ENCODE peak calls at places on chromosomes 7 and 10, in seven cellular contexts. One of them, this sample, is unnamed.

GRCh38 chr10:123891147-123892011 is at the start of gene CPXM2:
- DNase-seq in NB4: no peak
- DNase-seq in body of pancreas: no peak
- DNase-seq in upper lobe of left lung: peak
- DNase-seq in adrenal gland: no peak
- DNase-seq in HCT116: no peak
- DNase-seq in IMR-90: no peak
- DNase-seq in this sample: no peak

GRCh38 chr7:93890041-93890463 is 501 bp downstream of the TFPI2 start:
- DNase-seq in HCT116: no peak
- DNase-seq in IMR-90: peak
- DNase-seq in upper lobe of left lung: peak
- DNase-seq in NB4: no peak
- DNase-seq in adrenal gland: no peak
- DNase-seq in body of pancreas: peak
- DNase-seq in this sample: peak

GRCh38 chr10:31896972-31897384 is 31.7 kb downstream of the ARHGAP12 start:
- DNase-seq in upper lobe of left lung: no peak
- DNase-seq in adrenal gland: no peak
- DNase-seq in IMR-90: peak
- DNase-seq in NB4: no peak
- DNase-seq in HCT116: peak
- DNase-seq in body of pancreas: no peak
- DNase-seq in this sample: no peak

GRCh38 chr10:1874533-1874932 is 137.2 kb upstream of the ADARB2 start:
- DNase-seq in IMR-90: no peak
- DNase-seq in NB4: no peak
- DNase-seq in upper lobe of left lung: peak
- DNase-seq in body of pancreas: no peak
- DNase-seq in HCT116: no peak
- DNase-seq in adrenal gland: no peak
- DNase-seq in this sample: no peak

GRCh38 chr7:123120286-123120685 is 79.5 kb downstream of the SLC13A1 start:
- DNase-seq in HCT116: no peak
- DNase-seq in NB4: no peak
- DNase-seq in IMR-90: no peak
- DNase-seq in upper lobe of left lung: no peak
- DNase-seq in body of pancreas: no peak
- DNase-seq in adrenal gland: no peak
- DNase-seq in this sample: no peak

GRCh38 chr10:51343391-51343790 is 269.1 kb downstream of the PRKG1 start:
- DNase-seq in IMR-90: no peak
- DNase-seq in body of pancreas: no peak
- DNase-seq in adrenal gland: no peak
- DNase-seq in HCT116: no peak
- DNase-seq in NB4: no peak
- DNase-seq in upper lobe of left lung: no peak
- DNase-seq in this sample: no peak

GRCh38 chr7:30800785-30801252 is 29.6 kb downstream of the MINDY4 start:
- DNase-seq in body of pancreas: peak
- DNase-seq in IMR-90: peak
- DNase-seq in upper lobe of left lung: no peak
- DNase-seq in NB4: peak
- DNase-seq in HCT116: peak
- DNase-seq in adrenal gland: peak
- DNase-seq in this sample: peak

GRCh38 chr7:45874408-45875131 is 1.7 kb upstream of the CCDC201 start:
- DNase-seq in adrenal gland: no peak
- DNase-seq in HCT116: no peak
- DNase-seq in upper lobe of left lung: no peak
- DNase-seq in IMR-90: peak
- DNase-seq in body of pancreas: no peak
- DNase-seq in NB4: no peak
- DNase-seq in this sample: no peak

GRCh38 chr10:4372601-4373000 is 453.4 kb upstream of the AKR1E2 start:
- DNase-seq in body of pancreas: no peak
- DNase-seq in NB4: no peak
- DNase-seq in upper lobe of left lung: no peak
- DNase-seq in IMR-90: peak
- DNase-seq in HCT116: no peak
- DNase-seq in adrenal gland: no peak
- DNase-seq in this sample: no peak

GRCh38 chr10:104582604-104582951 is 58.5 kb upstream of the SORCS3 start:
- DNase-seq in adrenal gland: no peak
- DNase-seq in body of pancreas: no peak
- DNase-seq in upper lobe of left lung: no peak
- DNase-seq in IMR-90: no peak
- DNase-seq in HCT116: no peak
- DNase-seq in NB4: no peak
- DNase-seq in this sample: no peak

GRCh38 chr7:106329971-106330733 is 45.4 kb upstream of the NAMPT start:
- DNase-seq in body of pancreas: no peak
- DNase-seq in IMR-90: peak
- DNase-seq in NB4: no peak
- DNase-seq in upper lobe of left lung: no peak
- DNase-seq in HCT116: no peak
- DNase-seq in adrenal gland: peak
- DNase-seq in this sample: no peak

GRCh38 chr10:120734476-120735078 is 116.6 kb upstream of the WDR11 start:
- DNase-seq in HCT116: no peak
- DNase-seq in body of pancreas: no peak
- DNase-seq in NB4: no peak
- DNase-seq in upper lobe of left lung: no peak
- DNase-seq in adrenal gland: no peak
- DNase-seq in IMR-90: no peak
- DNase-seq in this sample: no peak

GRCh38 chr10:120732067-120732466 is 119.1 kb upstream of the WDR11 start:
- DNase-seq in adrenal gland: no peak
- DNase-seq in body of pancreas: no peak
- DNase-seq in HCT116: peak
- DNase-seq in NB4: no peak
- DNase-seq in IMR-90: no peak
- DNase-seq in upper lobe of left lung: no peak
- DNase-seq in this sample: no peak

GRCh38 chr10:120735315-120735714 is 115.8 kb upstream of the WDR11 start:
- DNase-seq in body of pancreas: no peak
- DNase-seq in adrenal gland: no peak
- DNase-seq in NB4: no peak
- DNase-seq in IMR-90: no peak
- DNase-seq in HCT116: no peak
- DNase-seq in upper lobe of left lung: no peak
- DNase-seq in this sample: no peak

GRCh38 chr10:120735773-120736371 is 115.3 kb upstream of the WDR11 start:
- DNase-seq in NB4: peak
- DNase-seq in HCT116: peak
- DNase-seq in IMR-90: peak
- DNase-seq in upper lobe of left lung: no peak
- DNase-seq in adrenal gland: no peak
- DNase-seq in body of pancreas: no peak
- DNase-seq in this sample: peak

GRCh38 chr10:120732643-120733313 is 118.4 kb upstream of the WDR11 start:
- DNase-seq in adrenal gland: no peak
- DNase-seq in IMR-90: no peak
- DNase-seq in body of pancreas: no peak
- DNase-seq in upper lobe of left lung: no peak
- DNase-seq in HCT116: no peak
- DNase-seq in NB4: peak
- DNase-seq in this sample: peak
- TF ChIP-seq POLR2A in adrenal gland: no peak
- TF ChIP-seq POLR2A in IMR-90: no peak
- TF ChIP-seq POLR2A in body of pancreas: no peak
- TF ChIP-seq POLR2A in upper lobe of left lung: no peak
- TF ChIP-seq POLR2A in HCT116: no peak
- TF ChIP-seq POLR2A in NB4: no peak
- TF ChIP-seq POLR2A in this sample: no peak

GRCh38 chr7:126157391-126157790 is 1095.3 kb downstream of the GRM8 start:
- DNase-seq in adrenal gland: no peak
- DNase-seq in body of pancreas: no peak
- DNase-seq in HCT116: no peak
- DNase-seq in upper lobe of left lung: no peak
- DNase-seq in IMR-90: no peak
- DNase-seq in NB4: no peak
- DNase-seq in this sample: no peak
- TF ChIP-seq POLR2A in adrenal gland: no peak
- TF ChIP-seq POLR2A in body of pancreas: no peak
- TF ChIP-seq POLR2A in HCT116: no peak
- TF ChIP-seq POLR2A in upper lobe of left lung: no peak
- TF ChIP-seq POLR2A in IMR-90: no peak
- TF ChIP-seq POLR2A in NB4: no peak
- TF ChIP-seq POLR2A in this sample: no peak

DNA sequence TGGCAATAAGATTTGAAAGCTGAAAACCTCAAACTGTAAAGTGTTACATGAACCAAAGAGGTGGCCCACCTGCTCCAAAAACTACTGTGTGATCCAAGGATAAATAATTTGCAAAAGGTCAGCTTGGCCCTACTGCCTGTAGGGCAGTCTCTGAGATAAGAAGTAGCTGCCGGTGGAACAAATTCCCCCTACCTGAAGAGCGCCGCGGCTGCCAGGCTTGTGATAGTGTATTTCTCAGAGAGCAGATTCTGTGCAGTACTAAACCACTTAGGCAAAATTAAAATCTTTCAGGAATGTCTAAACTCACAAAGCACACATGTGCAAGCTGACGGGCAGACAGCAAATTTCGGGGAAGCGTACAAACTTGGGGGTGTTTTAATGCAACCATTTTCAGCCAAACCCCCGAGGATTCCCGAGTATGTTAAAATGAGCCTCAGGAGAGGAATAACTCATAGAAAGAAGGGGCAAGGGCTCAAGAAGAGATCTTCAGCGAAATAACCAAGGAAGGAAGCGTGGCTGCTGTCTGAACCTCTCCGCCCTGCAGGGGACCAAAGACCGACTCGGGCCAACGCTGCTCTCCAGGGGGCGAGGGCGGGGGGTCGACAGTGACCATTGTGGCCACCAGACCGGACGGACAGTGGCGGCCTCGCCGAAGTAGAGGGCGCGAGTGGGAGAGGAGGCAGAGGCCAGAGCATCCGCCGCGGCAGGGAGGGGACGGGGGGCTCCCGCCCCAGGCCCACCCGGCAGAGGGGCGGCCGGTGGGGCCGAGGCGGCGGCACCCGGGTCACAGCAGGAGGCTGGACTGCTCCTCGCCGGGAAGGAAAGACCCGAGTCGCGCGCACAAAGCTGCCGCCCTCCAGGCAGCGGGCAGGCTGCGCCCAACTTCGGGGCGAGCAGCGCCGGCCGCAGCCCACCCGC is 874 bp downstream of the HYCC1 start:
- DNase-seq in body of pancreas: peak
- DNase-seq in adrenal gland: peak
- DNase-seq in upper lobe of left lung: no peak
- DNase-seq in IMR-90: no peak
- DNase-seq in HCT116: no peak
- DNase-seq in NB4: peak
- DNase-seq in this sample: peak
- TF ChIP-seq POLR2A in body of pancreas: no peak
- TF ChIP-seq POLR2A in adrenal gland: no peak
- TF ChIP-seq POLR2A in upper lobe of left lung: no peak
- TF ChIP-seq POLR2A in IMR-90: no peak
- TF ChIP-seq POLR2A in HCT116: no peak
- TF ChIP-seq POLR2A in NB4: no peak
- TF ChIP-seq POLR2A in this sample: no peak

GRCh38 chr7:540579-540978 is 20.9 kb upstream of the PDGFA start:
- DNase-seq in NB4: no peak
- DNase-seq in body of pancreas: no peak
- DNase-seq in upper lobe of left lung: peak
- DNase-seq in HCT116: no peak
- DNase-seq in adrenal gland: no peak
- DNase-seq in IMR-90: no peak
- DNase-seq in this sample: no peak
- TF ChIP-seq POLR2A in NB4: no peak
- TF ChIP-seq POLR2A in body of pancreas: no peak
- TF ChIP-seq POLR2A in upper lobe of left lung: no peak
- TF ChIP-seq POLR2A in HCT116: no peak
- TF ChIP-seq POLR2A in adrenal gland: no peak
- TF ChIP-seq POLR2A in IMR-90: no peak
- TF ChIP-seq POLR2A in this sample: no peak

GRCh38 chr10:130072247-130072646 is 38.4 kb downstream of the C10orf143 start:
- DNase-seq in IMR-90: no peak
- DNase-seq in NB4: no peak
- DNase-seq in upper lobe of left lung: no peak
- DNase-seq in body of pancreas: no peak
- DNase-seq in HCT116: no peak
- DNase-seq in adrenal gland: no peak
- DNase-seq in this sample: no peak
- TF ChIP-seq POLR2A in IMR-90: no peak
- TF ChIP-seq POLR2A in NB4: no peak
- TF ChIP-seq POLR2A in upper lobe of left lung: no peak
- TF ChIP-seq POLR2A in body of pancreas: no peak
- TF ChIP-seq POLR2A in HCT116: no peak
- TF ChIP-seq POLR2A in adrenal gland: no peak
- TF ChIP-seq POLR2A in this sample: no peak

DNA sequence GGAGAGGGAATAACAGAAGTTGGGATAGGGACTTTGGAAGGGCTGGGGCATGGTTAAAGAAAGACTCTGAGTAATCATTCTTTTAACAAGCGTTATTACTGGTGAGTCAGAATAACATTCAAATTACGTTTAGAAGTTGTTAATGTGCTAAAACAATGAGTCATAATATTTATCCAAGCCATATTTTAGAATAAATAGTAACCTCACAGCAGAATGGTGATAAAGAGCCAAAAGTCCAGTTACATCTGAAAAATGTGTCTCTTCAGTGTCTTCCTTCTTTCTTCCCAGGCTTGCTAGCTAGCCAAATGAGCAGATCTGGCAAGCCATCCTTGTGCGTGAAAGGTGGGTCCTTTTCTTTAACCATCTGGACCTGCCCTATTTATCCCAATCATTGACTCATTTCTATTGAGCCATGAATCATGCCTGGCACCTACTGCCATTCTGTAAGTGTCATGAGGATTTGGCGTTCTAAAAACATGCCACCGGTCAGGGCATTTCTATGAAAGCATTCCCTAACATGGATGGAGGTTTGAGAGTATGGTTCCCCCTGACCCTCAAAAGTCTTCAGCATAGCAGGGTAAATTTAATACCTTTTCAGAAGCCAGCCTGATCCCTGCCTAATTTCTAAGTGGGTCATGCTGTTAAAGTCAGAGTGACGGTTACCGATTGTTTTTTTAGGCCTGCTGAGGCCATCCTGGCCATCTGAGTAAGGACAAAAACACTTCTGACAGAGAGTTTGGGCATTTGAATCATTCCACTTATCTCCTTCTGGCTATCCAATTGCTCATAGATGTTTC is 26.8 kb downstream of the MYPN start:
- DNase-seq in IMR-90: peak
- DNase-seq in NB4: no peak
- DNase-seq in HCT116: peak
- DNase-seq in body of pancreas: no peak
- DNase-seq in adrenal gland: peak
- DNase-seq in upper lobe of left lung: no peak
- DNase-seq in this sample: no peak
- TF ChIP-seq POLR2A in IMR-90: peak
- TF ChIP-seq POLR2A in NB4: no peak
- TF ChIP-seq POLR2A in HCT116: no peak
- TF ChIP-seq POLR2A in body of pancreas: no peak
- TF ChIP-seq POLR2A in adrenal gland: no peak
- TF ChIP-seq POLR2A in upper lobe of left lung: no peak
- TF ChIP-seq POLR2A in this sample: no peak

This sample was measured in erythroblast.